ENCODE peak calls at places on chromosomes 4 and X, in eight cellular contexts. One of them, this sample, is unnamed.

GRCh38 chr4:47615385-47615784 is 130.3 kb downstream of the ATP10D start:
- DNase-seq in DMS53: no peak
- DNase-seq in AG20443: no peak
- DNase-seq in fibroblast of lung: peak; percentile 66
- DNase-seq in epithelial cell of esophagus: peak; percentile 65
- DNase-seq in activated T-cell treated with anti-CD3 and anti-CD28 coated beads, Interleukin-2, amount 50 U/mL, for 72 hours: no peak
- DNase-seq in GM10248: no peak
- DNase-seq in pancreas: no peak
- DNase-seq in this sample: no peak

GRCh38 chr4:152535236-152535902 is 523 bp downstream of the FBXW7 start:
- DNase-seq in fibroblast of lung: no peak
- DNase-seq in GM10248: no peak
- DNase-seq in activated T-cell treated with anti-CD3 and anti-CD28 coated beads, Interleukin-2, amount 50 U/mL, for 72 hours: peak; percentile 30
- DNase-seq in AG20443: peak; percentile 26
- DNase-seq in pancreas: peak; percentile 42
- DNase-seq in epithelial cell of esophagus: no peak
- DNase-seq in DMS53: peak; percentile 45
- DNase-seq in this sample: no peak

GRCh38 chr4:82145850-82146249 is 227.9 kb downstream of the HNRNPD start:
- DNase-seq in epithelial cell of esophagus: no peak
- DNase-seq in pancreas: no peak
- DNase-seq in DMS53: no peak
- DNase-seq in AG20443: no peak
- DNase-seq in fibroblast of lung: no peak
- DNase-seq in activated T-cell treated with anti-CD3 and anti-CD28 coated beads, Interleukin-2, amount 50 U/mL, for 72 hours: no peak
- DNase-seq in GM10248: no peak
- DNase-seq in this sample: no peak

GRCh38 chr4:13541720-13542576 is 2.4 kb downstream of the NKX3-2 start:
- DNase-seq in activated T-cell treated with anti-CD3 and anti-CD28 coated beads, Interleukin-2, amount 50 U/mL, for 72 hours: peak; percentile 57
- DNase-seq in epithelial cell of esophagus: peak; percentile 72
- DNase-seq in GM10248: peak; percentile 55
- DNase-seq in DMS53: peak; percentile 95
- DNase-seq in pancreas: peak; percentile 51
- DNase-seq in fibroblast of lung: no peak
- DNase-seq in AG20443: peak; percentile 18
- DNase-seq in this sample: no peak

GRCh38 chr4:71004281-71004851 is 10.9 kb downstream of the DCK start:
- DNase-seq in pancreas: no peak
- DNase-seq in AG20443: no peak
- DNase-seq in DMS53: peak; percentile 3
- DNase-seq in epithelial cell of esophagus: no peak
- DNase-seq in fibroblast of lung: no peak
- DNase-seq in activated T-cell treated with anti-CD3 and anti-CD28 coated beads, Interleukin-2, amount 50 U/mL, for 72 hours: peak; percentile 75
- DNase-seq in GM10248: no peak
- DNase-seq in this sample: no peak

GRCh38 chr4:57291911-57292310 is 181.7 kb upstream of the IGFBP7 start:
- DNase-seq in epithelial cell of esophagus: peak; percentile 48
- DNase-seq in pancreas: no peak
- DNase-seq in DMS53: no peak
- DNase-seq in GM10248: no peak
- DNase-seq in fibroblast of lung: peak; percentile 75
- DNase-seq in activated T-cell treated with anti-CD3 and anti-CD28 coated beads, Interleukin-2, amount 50 U/mL, for 72 hours: no peak
- DNase-seq in AG20443: peak; percentile 16
- DNase-seq in this sample: no peak

GRCh38 chrX:153882086-153882498 is 3.9 kb downstream of the L1CAM start:
- DNase-seq in DMS53: no peak
- DNase-seq in GM10248: no peak
- DNase-seq in AG20443: no peak
- DNase-seq in pancreas: no peak
- DNase-seq in activated T-cell treated with anti-CD3 and anti-CD28 coated beads, Interleukin-2, amount 50 U/mL, for 72 hours: no peak
- DNase-seq in fibroblast of lung: no peak
- DNase-seq in epithelial cell of esophagus: no peak
- DNase-seq in this sample: no peak

GRCh38 chr4:71230258-71230594 is 108.6 kb upstream of the SLC4A4 start:
- DNase-seq in GM10248: no peak
- DNase-seq in activated T-cell treated with anti-CD3 and anti-CD28 coated beads, Interleukin-2, amount 50 U/mL, for 72 hours: no peak
- DNase-seq in epithelial cell of esophagus: no peak
- DNase-seq in pancreas: no peak
- DNase-seq in DMS53: no peak
- DNase-seq in AG20443: peak; percentile 12
- DNase-seq in fibroblast of lung: peak; percentile 19
- DNase-seq in this sample: no peak

GRCh38 chr4:185254434-185254833 is 45.0 kb downstream of the SNX25 start:
- DNase-seq in pancreas: no peak
- DNase-seq in AG20443: no peak
- DNase-seq in epithelial cell of esophagus: peak; percentile 60
- DNase-seq in activated T-cell treated with anti-CD3 and anti-CD28 coated beads, Interleukin-2, amount 50 U/mL, for 72 hours: no peak
- DNase-seq in fibroblast of lung: peak; percentile 76
- DNase-seq in GM10248: no peak
- DNase-seq in DMS53: no peak
- DNase-seq in this sample: no peak

GRCh38 chrX:85836868-85837267 is 210.5 kb downstream of the CHM start:
- DNase-seq in epithelial cell of esophagus: peak; percentile 56
- DNase-seq in DMS53: peak; percentile 34
- DNase-seq in AG20443: peak; percentile 7
- DNase-seq in activated T-cell treated with anti-CD3 and anti-CD28 coated beads, Interleukin-2, amount 50 U/mL, for 72 hours: no peak
- DNase-seq in GM10248: no peak
- DNase-seq in fibroblast of lung: peak; percentile 9
- DNase-seq in pancreas: no peak
- DNase-seq in this sample: no peak

GRCh38 chrX:9336501-9336900 is 128.4 kb upstream of the TBL1X start:
- DNase-seq in pancreas: no peak
- DNase-seq in fibroblast of lung: no peak
- DNase-seq in activated T-cell treated with anti-CD3 and anti-CD28 coated beads, Interleukin-2, amount 50 U/mL, for 72 hours: no peak
- DNase-seq in DMS53: no peak
- DNase-seq in GM10248: no peak
- DNase-seq in epithelial cell of esophagus: no peak
- DNase-seq in AG20443: no peak
- DNase-seq in this sample: no peak

This sample was measured in HCT116.